ENCODE peak calls at places on chromosomes 13 and 19, in eight cellular contexts. I is mucosa of descending colon; Q is endothelial cell; X is Ammon's horn; E is activated CD4-positive, alpha-beta T cell treated with anti-CD3 and anti-CD28 coated beads for 48 hours; H is HT1080; F is fibroblast of lung; G is thoracic aorta. J is an unnamed sample.

GRCh38 chr19:56712609-56713008 is 41.1 kb upstream of the ZNF835 start:
- DNase-seq in X (peak), E (no peak), G (no peak), Q (no peak), F (no peak), H (no peak), I (no peak), J (no peak)

GRCh38 chr13:37138169-37138568 is 32.7 kb upstream of the CSNK1A1L start:
- DNase-seq in H (peak), X (no peak), F (no peak), I (no peak), G (no peak), E (no peak), Q (no peak), J (peak)

GRCh38 chr13:114047358-114047881 is 73.5 kb upstream of the C13orf46 start:
- DNase-seq in I (no peak), X (no peak), G (no peak), Q (no peak), F (peak), H (no peak), E (no peak), J (no peak)

GRCh38 chr13:30154531-30154930 is 152.8 kb downstream of the KATNAL1 start:
- DNase-seq in H (no peak), G (no peak), I (no peak), E (no peak), Q (no peak), X (no peak), F (no peak), J (no peak)

GRCh38 chr13:109200556-109200955 is 571.1 kb downstream of the MYO16 start:
- DNase-seq in G (no peak), Q (no peak), X (no peak), F (no peak), H (peak), I (no peak), E (no peak), J (no peak)

GRCh38 chr13:112545866-112546265 is 42.1 kb downstream of the TUBGCP3 start:
- DNase-seq in F (peak), X (no peak), G (no peak), I (no peak), H (peak), Q (no peak), E (no peak), J (no peak)

GRCh38 chr19:677601-678380 is 1.6 kb downstream of the FSTL3 start:
- DNase-seq in I (peak), H (no peak), G (no peak), Q (no peak), X (no peak), F (peak), E (no peak), J (peak)

GRCh38 chr13:42350141-42350540 is 78.2 kb downstream of the AKAP11 start:
- DNase-seq in H (no peak), F (no peak), Q (no peak), G (no peak), E (no peak), I (no peak), X (no peak), J (no peak)

J was measured in trophoblast cell.